ENCODE peak calls at places on chromosomes 16 and 17, in six cellular contexts. S is cardiac muscle cell, X is mammary epithelial cell, L is PC-9, B is HCT116, H is HepG2. N is an unnamed sample. For H3K4me1, the result is how much of the 10 kb centered on the place peaks cover.

GRCh38 chr17:37614391-37614790 is 5.2 kb upstream of the SYNRG start:
- DNase-seq in H (no peak), L (no peak), B (no peak), X (peak), S (no peak), N (no peak)

GRCh38 chr17:68694791-68695485 is 93.8 kb upstream of the FAM20A start:
- DNase-seq in H (no peak), X (peak), B (no peak), S (peak), L (no peak), N (no peak)

GRCh38 chr17:2560658-2561057 is 32.8 kb upstream of the PAFAH1B1 start:
- DNase-seq in S (no peak), L (peak), B (no peak), X (peak), H (no peak), N (no peak)

GRCh38 chr17:76370261-76370993 is 14.0 kb upstream of the SPHK1 start:
- DNase-seq in L (peak), X (peak), B (no peak), H (no peak), S (peak), N (no peak)

GRCh38 chr17:82333279-82334171 is at the start of gene SECTM1:
- DNase-seq in X (no peak), L (no peak), B (no peak), H (no peak), S (peak), N (no peak)

GRCh38 chr17:45372325-45372869 is 55.6 kb upstream of the MAP3K14 start:
- DNase-seq in B (no peak), X (no peak), H (no peak), S (peak), L (peak), N (no peak)

GRCh38 chr16:3474136-3474779 is 21.0 kb downstream of the C16orf90 start:
- DNase-seq in S (no peak), X (no peak), L (no peak), B (no peak), H (no peak), N (no peak)

GRCh38 chr17:7445011-7445927 is at the start of gene CHRNB1:
- DNase-seq in L (peak), S (peak), H (peak), X (no peak), B (peak), N (no peak)

GRCh38 chr16:75065149-75065807 is 51.3 kb downstream of the LDHD start:
- DNase-seq in B (no peak), H (no peak), L (peak), X (no peak), S (no peak), N (no peak)
- H3K4me1 ChIP-seq in B (under half), H (half or more), L (half or more), X (under half), S (under half), N (half or more)

GRCh38 chr16:49836668-49837067 is 19.2 kb downstream of the ZNF423 start:
- DNase-seq in L (no peak), X (no peak), H (no peak), B (no peak), S (no peak), N (no peak)

GRCh38 chr16:49838361-49838638 is 17.6 kb downstream of the ZNF423 start:
- DNase-seq in L (no peak), X (no peak), B (no peak), S (no peak), H (no peak), N (no peak)

GRCh38 chr16:49839462-49839825 is 16.5 kb downstream of the ZNF423 start:
- DNase-seq in S (no peak), X (no peak), B (no peak), L (no peak), H (no peak), N (no peak)

GRCh38 chr16:49837673-49838360 is 18.1 kb downstream of the ZNF423 start:
- DNase-seq in X (no peak), L (no peak), H (no peak), B (no peak), S (peak), N (no peak)

GRCh38 chr16:49838639-49839461 is 17.1 kb downstream of the ZNF423 start:
- DNase-seq in L (no peak), S (no peak), B (no peak), H (no peak), X (no peak), N (no peak)
- H3K4me3 ChIP-seq in L (no peak), S (peak), B (no peak), H (no peak), X (no peak), N (peak)

GRCh38 chr17:40461774-40462342 is 18.6 kb downstream of the IGFBP4 start:
- DNase-seq in H (no peak), S (no peak), B (no peak), L (no peak), X (no peak), N (no peak)
- H3K4me1 ChIP-seq in H (half or more), S (under half), B (under half), L (under half), X (under half), N (under half)

GRCh38 chr16:73124665-73125064 is 76.7 kb upstream of the ZFHX3 start:
- DNase-seq in L (no peak), H (no peak), B (no peak), S (no peak), X (no peak), N (no peak)
- H3K4me3 ChIP-seq in L (no peak), H (no peak), B (no peak), S (no peak), X (no peak), N (no peak)

GRCh38 chr16:23852794-23853562 is 17.2 kb downstream of the PRKCB start:
- DNase-seq in X (no peak), B (no peak), S (no peak), L (no peak), H (no peak), N (no peak)
- H3K4me1 ChIP-seq in X (under half), B (under half), S (under half), L (under half), H (under half), N (under half)

DNA sequence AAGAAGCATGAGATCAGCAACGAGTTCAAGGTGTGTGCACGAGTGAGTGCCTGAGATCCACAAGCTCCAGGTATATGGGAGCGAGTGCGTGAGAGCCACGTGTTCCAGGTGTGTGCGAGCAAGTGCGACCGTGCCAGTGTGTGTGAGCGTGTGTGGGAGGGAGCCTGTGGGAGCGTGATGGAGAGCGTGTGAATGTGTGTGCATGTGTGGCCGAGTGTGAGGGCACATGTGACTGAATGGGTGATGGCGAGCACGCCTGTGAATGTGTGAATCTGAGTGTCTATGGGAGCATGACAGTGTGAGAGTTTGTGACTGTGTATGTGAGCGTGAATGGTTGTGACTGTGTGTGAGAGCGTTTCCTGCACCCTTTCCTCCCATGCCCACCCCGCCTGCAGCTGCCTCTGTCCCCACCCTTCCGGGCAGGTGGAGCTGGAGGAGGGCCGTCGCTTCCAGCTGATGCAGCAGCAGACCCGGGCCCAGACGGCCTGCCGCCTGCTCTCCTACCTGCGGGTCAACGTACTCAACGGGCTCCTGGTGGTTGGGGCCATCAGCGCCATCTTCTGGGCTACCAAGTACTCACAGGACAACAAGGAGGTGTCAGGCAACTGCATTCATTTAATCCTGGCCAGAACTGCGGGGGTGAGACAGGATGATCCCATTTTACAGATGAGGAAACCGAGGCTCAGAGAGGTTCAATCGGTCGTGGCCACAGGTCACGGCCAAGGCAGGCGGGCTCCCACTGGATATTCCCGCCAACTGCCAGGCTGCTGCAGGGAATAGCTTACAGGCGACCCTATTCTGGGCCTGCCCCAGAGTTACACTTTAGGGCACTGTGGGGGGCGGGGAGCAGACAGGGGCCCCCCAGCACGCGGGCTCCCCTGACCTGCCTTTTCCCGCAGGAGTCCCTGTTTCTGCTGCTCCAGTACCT is 3.7 kb downstream of the TMC8 start:
- DNase-seq in B (peak), H (peak), L (no peak), S (peak), X (no peak), N (no peak)
- H3K4me3 ChIP-seq in B (no peak), H (peak), L (no peak), S (no peak), X (no peak), N (no peak)

GRCh38 chr16:57809276-57809793 is 7.0 kb upstream of the KIFC3 start:
- DNase-seq in L (no peak), B (no peak), X (no peak), H (no peak), S (no peak), N (no peak)

GRCh38 chr16:57807968-57808528 is 5.8 kb upstream of the KIFC3 start:
- DNase-seq in X (peak), L (peak), S (peak), H (peak), B (peak), N (no peak)

GRCh38 chr16:57810197-57811024 is 8.1 kb upstream of the KIFC3 start:
- DNase-seq in L (peak), B (peak), H (peak), X (peak), S (peak), N (peak)

GRCh38 chr16:57808589-57808988 is 6.3 kb upstream of the KIFC3 start:
- DNase-seq in H (no peak), L (no peak), B (no peak), X (no peak), S (no peak), N (no peak)

GRCh38 chr16:57809843-57810196 is 7.5 kb upstream of the KIFC3 start:
- DNase-seq in X (no peak), B (no peak), S (no peak), H (no peak), L (peak), N (no peak)
- H3K4me1 ChIP-seq in X (under half), B (half or more), S (under half), H (half or more), L (half or more), N (half or more)

DNA sequence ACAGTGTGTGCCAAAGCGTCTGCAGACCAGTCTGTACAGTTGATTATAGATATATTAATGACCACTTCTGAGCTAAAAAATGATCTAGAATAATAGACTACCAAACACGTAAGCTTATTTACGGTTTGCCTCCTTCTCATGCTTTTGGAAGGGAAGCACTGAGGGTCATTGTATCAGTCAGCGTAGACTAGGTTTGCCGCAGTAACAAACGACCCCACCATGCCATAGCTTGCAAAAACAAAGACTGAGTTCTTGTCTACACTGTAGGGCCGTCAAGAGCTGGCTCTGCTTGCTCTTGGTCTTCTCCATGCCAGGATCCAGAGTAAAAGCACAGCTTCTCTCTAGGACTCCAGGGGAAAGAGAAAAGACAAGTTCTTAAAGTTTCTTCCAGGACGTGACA is 680.7 kb downstream of the MAF start:
- DNase-seq in L (no peak), S (no peak), B (no peak), H (no peak), X (no peak), N (no peak)
- H3K4me3 ChIP-seq in L (no peak), S (no peak), B (no peak), H (no peak), X (no peak), N (no peak)